ENCODE peak calls at places on chromosomes 11 and 22, in eight cellular contexts. F, N, O, M, W, Y, B and Z are unnamed samples.
A peak's percentile ranks its signal among the peaks of the same experiment; 100 is the strongest.

GRCh38 chr22:25898707-25899365 is 156.8 kb downstream of the MYO18B start:
- DNase-seq in O (no peak), F (no peak), M (no peak), W (no peak), Y (peak; percentile 9), N (no peak), B (no peak), Z (peak; percentile 7)

GRCh38 chr22:47631571-47632102 is 869.2 kb downstream of the TBC1D22A start:
- DNase-seq in W (no peak), M (no peak), Y (no peak), O (no peak), N (no peak), F (peak; percentile 79), B (no peak), Z (no peak)

GRCh38 chr22:26671317-26672059 is 14.1 kb downstream of the MIAT start:
- DNase-seq in W (peak; percentile 74), B (no peak), M (no peak), F (no peak), Y (no peak), O (peak; percentile 29), N (no peak), Z (peak; percentile 65)

GRCh38 chr11:12845739-12846358 is 163.3 kb upstream of the RASSF10 start:
- DNase-seq in O (no peak), Y (no peak), F (no peak), B (no peak), N (no peak), M (peak; percentile 80), W (no peak), Z (peak; percentile 67)

GRCh38 chr11:108223449-108224149 is 732 bp downstream of the ATM start:
- DNase-seq in F (peak; percentile 31), B (no peak), N (no peak), O (no peak), W (no peak), Y (no peak), M (peak; percentile 12), Z (no peak)

GRCh38 chr22:30127749-30128166 is 47.5 kb downstream of the HORMAD2 start:
- DNase-seq in B (no peak), W (no peak), M (peak; percentile 43), F (no peak), Y (no peak), N (no peak), O (no peak), Z (no peak)

GRCh38 chr11:122784325-122785155 is 53.8 kb upstream of the CRTAM start:
- DNase-seq in W (peak; percentile 42), N (peak; percentile 20), O (peak; percentile 63), Y (no peak), B (no peak), F (peak; percentile 81), M (peak; percentile 97), Z (no peak)

GRCh38 chr11:10973416-10973815 is 115.6 kb upstream of the ZBED5 start:
- DNase-seq in W (no peak), N (no peak), O (no peak), F (no peak), Y (peak; percentile 2), M (no peak), B (no peak), Z (no peak)

GRCh38 chr11:67616431-67617242 is 9.9 kb downstream of the NDUFV1 start:
- DNase-seq in B (no peak), N (no peak), O (no peak), M (no peak), W (no peak), F (no peak), Y (no peak), Z (no peak)

GRCh38 chr11:56151376-56151775 is 8.7 kb downstream of the OR8K5 start:
- DNase-seq in N (no peak), M (no peak), W (no peak), B (no peak), F (no peak), O (no peak), Y (no peak), Z (no peak)

GRCh38 chr22:27537481-27537891 is 264.1 kb downstream of the MN1 start:
- DNase-seq in W (peak; percentile 47), O (peak; percentile 73), N (no peak), M (peak; percentile 34), F (peak; percentile 52), Y (no peak), B (peak; percentile 74), Z (no peak)

GRCh38 chr11:20672575-20672974 is 3.2 kb downstream of the NELL1 start:
- DNase-seq in M (no peak), W (no peak), N (no peak), Y (no peak), O (no peak), B (no peak), F (no peak), Z (no peak)

GRCh38 chr22:43408009-43408408 is 3.8 kb upstream of the MPPED1 start:
- DNase-seq in M (no peak), F (no peak), N (no peak), O (no peak), B (no peak), Y (no peak), W (no peak), Z (no peak)

GRCh38 chr11:104665631-104666030 is 232.6 kb downstream of the CASP12 start:
- DNase-seq in B (no peak), F (no peak), W (no peak), N (no peak), O (no peak), Y (no peak), M (peak; percentile 94), Z (no peak)

GRCh38 chr11:15841898-15842297 is 514.4 kb downstream of the SOX6 start:
- DNase-seq in N (no peak), Y (no peak), M (no peak), O (no peak), B (no peak), W (no peak), F (no peak), Z (peak; percentile 30)

GRCh38 chr11:8959546-8960166 is 4.6 kb downstream of the TMEM9B start:
- DNase-seq in F (peak; percentile 51), M (peak; percentile 89), B (no peak), W (no peak), O (no peak), Y (peak; percentile 58), N (no peak), Z (peak; percentile 61)

GRCh38 chr11:98565311-98565710 is 455.4 kb upstream of the CNTN5 start:
- DNase-seq in W (no peak), F (no peak), M (no peak), N (no peak), B (no peak), O (no peak), Y (no peak), Z (no peak)

GRCh38 chr11:5285703-5286102 is 16.0 kb upstream of the HBE1 start:
- DNase-seq in N (no peak), M (no peak), W (no peak), Y (no peak), F (no peak), B (no peak), O (no peak), Z (no peak)

GRCh38 chr11:65863889-65864757 is 3.9 kb downstream of the MUS81 start:
- DNase-seq in F (no peak), Y (no peak), O (peak; percentile 19), M (no peak), B (peak; percentile 58), W (peak; percentile 21), N (no peak), Z (no peak)

GRCh38 chr11:119491753-119492455 is 68.9 kb upstream of the THY1 start:
- DNase-seq in N (no peak), O (no peak), W (no peak), M (peak; percentile 29), F (no peak), B (peak; percentile 11), Y (no peak), Z (no peak)

GRCh38 chr11:61919113-61919840 is 1.9 kb upstream of the RAB3IL1 start:
- DNase-seq in O (no peak), M (no peak), W (peak; percentile 25), N (no peak), B (peak; percentile 85), Y (no peak), F (no peak), Z (peak; percentile 36)
- H3K4me3 ChIP-seq in O (no peak overlapping the region), M (no peak overlapping the region), W (no peak overlapping the region), N (no peak overlapping the region), B (peak overlapping the region; percentile 55), Y (no peak overlapping the region), F (peak overlapping the region; percentile 4), Z (no peak overlapping the region)

GRCh38 chr11:113681282-113681681 is 24.8 kb downstream of the TMPRSS5 start:
- DNase-seq in B (no peak), Y (no peak), M (no peak), N (no peak), O (no peak), W (no peak), F (no peak), Z (no peak)
- H3K4me1 ChIP-seq in B (no peaks in the 10 kb centered on the region), Y (peaks cover 5% of the 10 kb centered on the region), M (no peaks in the 10 kb centered on the region), N (peaks cover 17% of the 10 kb centered on the region), O (no peaks in the 10 kb centered on the region), W (no peaks in the 10 kb centered on the region), F (no peaks in the 10 kb centered on the region), Z (peaks cover 4% of the 10 kb centered on the region)

GRCh38 chr11:131455843-131456704 is 85.7 kb downstream of the NTM start:
- DNase-seq in O (no peak), Y (no peak), M (no peak), N (no peak), F (no peak), B (no peak), W (no peak), Z (no peak)

GRCh38 chr11:131460931-131461330 is 90.5 kb downstream of the NTM start:
- DNase-seq in Y (no peak), B (no peak), M (no peak), O (no peak), W (no peak), N (no peak), F (no peak), Z (no peak)

GRCh38 chr11:131462622-131463021 is 92.2 kb downstream of the NTM start:
- DNase-seq in W (no peak), M (no peak), B (no peak), N (no peak), Y (no peak), F (no peak), O (no peak), Z (no peak)

GRCh38 chr11:131457163-131457562 is 86.7 kb downstream of the NTM start:
- DNase-seq in O (no peak), N (no peak), W (no peak), B (no peak), M (no peak), F (no peak), Y (no peak), Z (no peak)

GRCh38 chr11:131458421-131458820 is 88.0 kb downstream of the NTM start:
- DNase-seq in N (no peak), M (no peak), Y (no peak), W (no peak), B (no peak), O (no peak), F (no peak), Z (no peak)
- H3K4me3 ChIP-seq in N (no peak overlapping the region), M (no peak overlapping the region), Y (no peak overlapping the region), W (no peak overlapping the region), B (no peak overlapping the region), O (no peak overlapping the region), F (no peak overlapping the region), Z (no peak overlapping the region)

DNA sequence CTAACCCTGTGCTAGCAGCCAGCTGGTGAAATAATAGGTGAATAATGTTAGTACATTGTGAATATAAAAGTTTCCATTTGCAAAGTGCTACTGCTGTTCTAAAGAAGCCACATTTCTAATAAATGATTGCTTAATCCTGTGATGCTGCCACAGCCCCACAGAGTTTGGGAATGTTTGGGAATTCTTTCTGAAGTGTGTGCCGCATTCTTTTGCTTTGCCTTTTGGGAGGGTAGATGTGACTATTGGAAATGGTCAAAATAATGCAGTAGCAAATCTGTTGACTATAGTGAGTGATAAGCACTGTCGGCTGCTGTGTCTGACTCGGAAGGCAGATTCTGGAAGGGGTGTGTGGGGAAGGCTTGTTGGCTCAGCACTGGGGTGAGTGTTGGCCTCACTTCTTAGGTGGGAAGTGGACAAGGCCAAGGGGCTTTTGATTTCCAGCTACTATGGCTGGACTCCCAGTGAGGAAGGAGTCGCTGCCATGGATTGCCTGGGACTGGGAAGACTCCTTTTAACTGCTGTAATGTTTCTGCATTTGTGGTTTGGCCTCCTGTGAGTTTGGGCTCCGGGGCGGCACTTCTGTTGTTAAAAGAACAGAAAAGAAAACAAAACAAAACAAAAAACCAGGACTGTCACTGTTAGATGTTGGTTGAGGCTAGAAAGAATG is 20.0 kb downstream of the ZBTB16 start:
- DNase-seq in W (peak; percentile 65), M (peak; percentile 49), Y (no peak), N (no peak), F (no peak), O (peak; percentile 55), B (no peak), Z (no peak)
- H3K4me1 ChIP-seq in W (peaks cover 52% of the 10 kb centered on the region), M (no peaks in the 10 kb centered on the region), Y (peaks cover 55% of the 10 kb centered on the region), N (peaks cover 100% of the 10 kb centered on the region), F (peaks cover 38% of the 10 kb centered on the region), O (peaks cover 48% of the 10 kb centered on the region), B (peaks cover 43% of the 10 kb centered on the region), Z (peaks cover 50% of the 10 kb centered on the region)